ENCODE peak calls at places on chromosomes 2 and 18, in ten cellular contexts. V is AG04450, S is HCT116, U is lung, L is AG10803, D is astrocyte of the cerebellum, P is suprapubic skin, Q is AG04449, B is breast epithelium, I is colonic mucosa. E is an unnamed sample.

GRCh38 chr18:54684786-54685185 is 93.7 kb downstream of the DYNAP start:
- DNase-seq in I (no peak), U (no peak), S (no peak), D (peak; percentile 47), L (peak; percentile 29), V (no peak), B (no peak), P (no peak), Q (no peak), E (no peak)

GRCh38 chr18:78192044-78192443 is 787.6 kb upstream of the SALL3 start:
- DNase-seq in U (peak; percentile 80), L (no peak), P (no peak), Q (no peak), V (no peak), D (no peak), I (peak; percentile 22), S (no peak), B (no peak), E (no peak)

GRCh38 chr2:9378433-9379371 is 44.6 kb downstream of the ITGB1BP1 start:
- DNase-seq in V (peak; percentile 61), Q (no peak), U (no peak), B (no peak), I (no peak), P (peak; percentile 89), L (peak; percentile 78), S (no peak), D (no peak), E (peak; percentile 19)

GRCh38 chr2:5734866-5735861 is 43.0 kb downstream of the SOX11 start:
- DNase-seq in Q (no peak), D (no peak), U (no peak), B (no peak), V (no peak), I (no peak), S (no peak), P (peak; percentile 37), L (no peak), E (no peak)

GRCh38 chr18:71131918-71132317 is 843.1 kb downstream of the SOCS6 start:
- DNase-seq in V (no peak), P (no peak), S (no peak), L (no peak), D (no peak), I (no peak), B (no peak), Q (no peak), U (no peak), E (no peak)

GRCh38 chr2:36561223-36561944 is 36.6 kb downstream of the FEZ2 start:
- DNase-seq in S (peak; percentile 88), U (no peak), V (peak; percentile 66), L (peak; percentile 89), B (no peak), P (no peak), D (peak; percentile 49), Q (peak; percentile 67), I (peak; percentile 61), E (peak; percentile 75)

GRCh38 chr2:39488450-39488849 is 51.4 kb upstream of the MAP4K3 start:
- DNase-seq in B (no peak), Q (no peak), P (no peak), I (no peak), U (no peak), V (no peak), L (peak; percentile 84), D (peak; percentile 56), S (no peak), E (peak; percentile 90)

GRCh38 chr2:184312970-184313369 is 285.4 kb upstream of the ZNF804A start:
- DNase-seq in Q (no peak), S (no peak), B (no peak), D (no peak), V (no peak), L (no peak), U (no peak), P (no peak), I (no peak), E (no peak)

GRCh38 chr2:46481541-46482193 is 2.3 kb downstream of the TMEM247 start:
- DNase-seq in S (no peak), I (no peak), U (no peak), B (no peak), V (peak; percentile 36), D (peak; percentile 48), L (peak; percentile 65), P (no peak), Q (peak; percentile 61), E (peak; percentile 66)

GRCh38 chr2:38427053-38427452 is 50.0 kb upstream of the ATL2 start:
- DNase-seq in V (no peak), B (no peak), D (no peak), U (no peak), P (no peak), I (no peak), S (no peak), Q (no peak), L (no peak), E (no peak)

GRCh38 chr18:13462686-13463085 is 244.1 kb downstream of the LDLRAD4 start:
- DNase-seq in U (no peak), L (no peak), Q (no peak), I (no peak), P (peak; percentile 58), B (no peak), S (no peak), D (no peak), V (no peak), E (no peak)

GRCh38 chr18:13465126-13465446 is 246.5 kb downstream of the LDLRAD4 start:
- DNase-seq in P (no peak), I (no peak), D (no peak), V (no peak), L (no peak), U (no peak), Q (no peak), S (no peak), B (no peak), E (no peak)

GRCh38 chr18:13463526-13463925 is 245.0 kb downstream of the LDLRAD4 start:
- DNase-seq in I (no peak), P (peak; percentile 6), S (no peak), Q (no peak), B (no peak), V (no peak), L (no peak), D (no peak), U (no peak), E (no peak)

GRCh38 chr18:13464432-13465125 is 246.0 kb downstream of the LDLRAD4 start:
- DNase-seq in I (peak; percentile 52), P (no peak), B (peak; percentile 32), Q (no peak), S (no peak), D (no peak), U (peak; percentile 59), L (no peak), V (no peak), E (no peak)

GRCh38 chr18:13465476-13465875 is 246.9 kb downstream of the LDLRAD4 start:
- DNase-seq in L (no peak), V (no peak), Q (no peak), U (no peak), I (no peak), D (no peak), S (no peak), P (peak; percentile 47), B (no peak), E (no peak)
- H3K4me3 ChIP-seq in L (no peak overlapping the region), V (no peak overlapping the region), Q (no peak overlapping the region), U (no peak overlapping the region), I (peak overlapping the region; percentile 20), D (no peak overlapping the region), S (no peak overlapping the region), P (no peak overlapping the region), B (no peak overlapping the region), E (no peak overlapping the region)

DNA sequence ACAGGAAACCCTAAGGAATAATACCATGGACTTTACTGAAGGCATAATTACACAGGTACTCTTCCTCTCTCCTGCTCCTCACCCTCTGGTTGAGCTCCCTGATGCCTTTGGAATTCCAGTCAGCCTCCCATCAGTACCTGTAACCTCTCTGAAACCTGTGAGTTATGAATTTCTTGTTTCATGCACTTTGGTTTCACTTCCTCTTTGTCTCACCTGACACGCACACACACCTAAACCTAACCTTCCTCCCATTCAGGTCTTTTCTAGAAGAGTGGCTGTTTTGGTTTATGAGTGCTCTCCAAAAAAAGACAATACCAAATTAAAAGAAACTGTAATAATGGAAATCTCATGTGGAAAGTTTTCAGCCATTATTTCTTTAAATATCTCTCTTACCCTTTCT is 451.3 kb upstream of the VWC2L start:
- DNase-seq in U (no peak), V (no peak), I (no peak), B (no peak), Q (no peak), D (no peak), S (no peak), P (no peak), L (no peak), E (peak; percentile 1)
- H3K4me3 ChIP-seq in U (no peak overlapping the region), V (no peak overlapping the region), I (no peak overlapping the region), B (no peak overlapping the region), Q (no peak overlapping the region), D (no peak overlapping the region), S (no peak overlapping the region), P (no peak overlapping the region), L (no peak overlapping the region), E (no peak overlapping the region)

GRCh38 chr2:192593561-192593960 is 398.8 kb upstream of the TMEFF2 start:
- DNase-seq in P (no peak), L (no peak), Q (no peak), I (no peak), U (no peak), S (no peak), V (no peak), D (no peak), B (no peak), E (no peak)
- H3K4me3 ChIP-seq in P (no peak overlapping the region), L (no peak overlapping the region), Q (no peak overlapping the region), I (no peak overlapping the region), U (no peak overlapping the region), S (no peak overlapping the region), V (no peak overlapping the region), D (no peak overlapping the region), B (no peak overlapping the region), E (no peak overlapping the region)

GRCh38 chr2:176172748-176173586 is 15.5 kb upstream of the HOXD1 start:
- DNase-seq in D (no peak), P (no peak), V (no peak), U (no peak), L (no peak), B (no peak), I (no peak), Q (no peak), S (no peak), E (no peak)

GRCh38 chr2:176172007-176172747 is 15.1 kb downstream of the HOXD3 start:
- DNase-seq in L (no peak), D (no peak), P (no peak), B (no peak), I (no peak), Q (no peak), S (no peak), V (no peak), U (no peak), E (no peak)

GRCh38 chr2:176174850-176175728 is 13.4 kb upstream of the HOXD1 start:
- DNase-seq in I (peak; percentile 63), D (no peak), Q (no peak), P (no peak), L (no peak), V (no peak), S (no peak), U (no peak), B (no peak), E (no peak)

GRCh38 chr2:176174382-176174834 is 14.1 kb upstream of the HOXD1 start:
- DNase-seq in S (no peak), V (no peak), Q (no peak), B (no peak), I (no peak), L (no peak), D (no peak), U (no peak), P (no peak), E (no peak)

GRCh38 chr2:176173679-176174381 is 14.6 kb upstream of the HOXD1 start:
- DNase-seq in L (no peak), I (no peak), Q (no peak), S (no peak), B (no peak), U (no peak), D (no peak), V (no peak), P (no peak), E (no peak)
- H3K4me3 ChIP-seq in L (no peak overlapping the region), I (peak overlapping the region; percentile 16), Q (no peak overlapping the region), S (no peak overlapping the region), B (no peak overlapping the region), U (no peak overlapping the region), D (no peak overlapping the region), V (no peak overlapping the region), P (no peak overlapping the region), E (no peak overlapping the region)

E was measured in mammary epithelial cell.